ENCODE peak calls at places on chromosomes 4 and X, in ten cellular contexts. T is esophagus muscularis mucosa; H is CD8-positive, alpha-beta memory T cell; E is transverse colon; W is IMR-90; K is heart right ventricle; B is naive thymus-derived CD4-positive, alpha-beta T cell; X is upper lobe of right lung; A is tibial nerve; O is pancreas. C is an unnamed sample. For H3K4me1, the result is how much of the 10 kb centered on the place peaks cover.

GRCh38 chr4:24179201-24179840 is 289.5 kb upstream of the PPARGC1A start:
- DNase-seq in T (no peak), H (no peak), E (no peak), W (no peak), K (no peak), B (no peak), X (no peak), A (no peak), O (no peak), C (no peak)

GRCh38 chrX:152204919-152205318 is 66.5 kb upstream of the MAGEA10 start:
- DNase-seq in T (no peak), H (no peak), E (no peak), W (no peak), K (no peak), B (no peak), X (no peak), A (no peak), O (no peak), C (no peak)

GRCh38 chr4:95129708-95130343 is 372.1 kb downstream of the BMPR1B start:
- DNase-seq in T (no peak), H (no peak), E (no peak), W (peak), K (no peak), B (no peak), X (no peak), A (peak), O (no peak), C (peak)

GRCh38 chr4:88592600-88593448 is 544 bp downstream of the HERC3 start:
- DNase-seq in T (peak), H (peak), E (peak), W (peak), K (peak), B (peak), X (peak), A (peak), O (peak), C (peak)

GRCh38 chr4:17059192-17059634 is 160.8 kb upstream of the LDB2 start:
- DNase-seq in T (peak), H (no peak), E (no peak), W (peak), K (peak), B (no peak), X (no peak), A (peak), O (no peak), C (no peak)

GRCh38 chrX:50635811-50636365 is 165.3 kb upstream of the DGKK start:
- DNase-seq in T (no peak), H (no peak), E (no peak), W (no peak), K (no peak), B (no peak), X (no peak), A (no peak), O (no peak), C (no peak)

GRCh38 chr4:89661490-89661889 is 175.5 kb downstream of the SNCA start:
- DNase-seq in T (no peak), H (no peak), E (no peak), W (peak), K (no peak), B (no peak), X (no peak), A (no peak), O (no peak), C (no peak)

GRCh38 chrX:17443546-17443945 is 68.5 kb downstream of the NHS start:
- DNase-seq in T (no peak), H (no peak), E (no peak), W (no peak), K (no peak), B (no peak), X (no peak), A (no peak), O (no peak), C (no peak)

GRCh38 chrX:48715876-48716502 is 19.5 kb downstream of the SUV39H1 start:
- DNase-seq in T (no peak), H (no peak), E (no peak), W (peak), K (no peak), B (no peak), X (no peak), A (no peak), O (no peak), C (no peak)

GRCh38 chrX:997631-998137 is 214.8 kb downstream of the CRLF2 start:
- DNase-seq in T (no peak), H (no peak), E (no peak), W (no peak), K (no peak), B (no peak), X (peak), A (no peak), O (no peak), C (no peak)

GRCh38 chr4:125070869-125071268 is 243.9 kb upstream of the FAT4 start:
- DNase-seq in T (no peak), H (no peak), E (no peak), W (no peak), K (no peak), B (no peak), X (no peak), A (no peak), O (no peak), C (no peak)

GRCh38 chr4:31530555-31530954 is 810.4 kb downstream of the PCDH7 start:
- DNase-seq in T (no peak), H (no peak), E (no peak), W (no peak), K (no peak), B (no peak), X (no peak), A (no peak), O (no peak), C (no peak)

GRCh38 chr4:94595880-94596483 is 144.2 kb downstream of the PDLIM5 start:
- DNase-seq in T (no peak), H (no peak), E (no peak), W (peak), K (no peak), B (no peak), X (no peak), A (no peak), O (no peak), C (peak)

GRCh38 chrX:113512700-113513395 is 672.2 kb upstream of the AMOT start:
- DNase-seq in T (no peak), H (no peak), E (no peak), W (peak), K (no peak), B (no peak), X (no peak), A (no peak), O (no peak), C (no peak)

GRCh38 chrX:155048997-155049619 is 21.8 kb downstream of the CMC4 start:
- DNase-seq in T (no peak), H (peak), E (peak), W (peak), K (no peak), B (peak), X (no peak), A (no peak), O (peak), C (peak)

GRCh38 chrX:76228499-76228898 is 55.6 kb downstream of the PBDC1 start:
- DNase-seq in T (no peak), H (no peak), E (no peak), W (no peak), K (no peak), B (no peak), X (no peak), A (no peak), O (no peak), C (no peak)

GRCh38 chrX:10233173-10233572 is 76.4 kb downstream of the CLCN4 start:
- DNase-seq in T (no peak), H (no peak), E (no peak), W (peak), K (no peak), B (no peak), X (no peak), A (no peak), O (no peak), C (no peak)

GRCh38 chr4:78659264-78659663 is 107.7 kb downstream of the ANXA3 start:
- DNase-seq in T (no peak), H (no peak), E (no peak), W (no peak), K (no peak), B (no peak), X (no peak), A (no peak), O (peak), C (no peak)

GRCh38 chr4:139762715-139763114 is 97.1 kb downstream of the MGST2 start:
- DNase-seq in T (no peak), H (no peak), E (no peak), W (no peak), K (no peak), B (no peak), X (no peak), A (no peak), O (no peak), C (no peak)

GRCh38 chr4:8488791-8489369 is 48.3 kb downstream of the TRMT44 start:
- DNase-seq in T (no peak), H (no peak), E (no peak), W (no peak), K (no peak), B (no peak), X (no peak), A (no peak), O (no peak), C (no peak)

GRCh38 chr4:15702941-15703403 is at the start of gene BST1:
- DNase-seq in T (peak), H (peak), E (peak), W (peak), K (peak), B (peak), X (peak), A (peak), O (peak), C (peak)

GRCh38 chrX:2707334-2707760 is 16.3 kb downstream of the CD99 start:
- DNase-seq in T (peak), H (peak), E (peak), W (peak), K (peak), B (no peak), X (no peak), A (peak), O (no peak), C (peak)

GRCh38 chr4:52600275-52600674 is 58.8 kb downstream of the USP46 start:
- DNase-seq in T (no peak), H (no peak), E (no peak), W (no peak), K (peak), B (no peak), X (no peak), A (no peak), O (no peak), C (no peak)

GRCh38 chr4:72275381-72275780 is 243.6 kb downstream of the NPFFR2 start:
- DNase-seq in T (no peak), H (no peak), E (no peak), W (no peak), K (no peak), B (no peak), X (no peak), A (no peak), O (no peak), C (no peak)

DNA sequence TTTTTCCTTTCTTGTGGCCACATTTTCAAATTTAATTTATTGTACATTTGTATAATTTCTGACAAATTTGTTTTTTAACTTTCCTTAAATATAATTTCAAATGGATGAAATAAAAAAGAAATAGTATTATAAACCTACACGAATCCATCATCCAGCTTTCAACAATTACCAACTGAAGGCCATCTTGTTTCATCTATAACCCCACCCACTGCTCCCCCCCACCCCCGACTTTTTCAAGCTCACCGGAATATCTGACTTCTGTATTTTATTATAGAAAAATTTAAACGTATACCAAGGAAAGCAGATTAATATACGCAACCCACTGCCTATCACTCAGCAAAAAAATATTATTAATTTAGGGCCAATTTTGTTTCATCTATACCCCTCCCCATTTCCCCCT is 1.1 kb downstream of the MORF4L2 start:
- DNase-seq in T (no peak), H (no peak), E (no peak), W (no peak), K (no peak), B (no peak), X (no peak), A (no peak), O (no peak), C (no peak)
- H3K4me3 ChIP-seq in T (peak), H (peak), E (peak), W (peak), K (peak), B (peak), X (peak), A (peak), O (peak), C (no peak)

GRCh38 chr4:137541866-137542648 is 9.8 kb upstream of the PCDH18 start:
- DNase-seq in T (no peak), H (no peak), E (no peak), W (no peak), K (no peak), B (no peak), X (no peak), A (no peak), O (no peak), C (no peak)

GRCh38 chr4:137541181-137541580 is 8.9 kb upstream of the PCDH18 start:
- DNase-seq in T (no peak), H (no peak), E (no peak), W (no peak), K (no peak), B (no peak), X (no peak), A (no peak), O (no peak), C (no peak)

GRCh38 chr4:137543650-137544049 is 11.4 kb upstream of the PCDH18 start:
- DNase-seq in T (no peak), H (no peak), E (no peak), W (no peak), K (no peak), B (no peak), X (no peak), A (no peak), O (no peak), C (no peak)

GRCh38 chr4:137545461-137545861 is 13.2 kb upstream of the PCDH18 start:
- DNase-seq in T (no peak), H (no peak), E (no peak), W (peak), K (no peak), B (no peak), X (no peak), A (peak), O (no peak), C (no peak)

GRCh38 chr4:137543198-137543597 is 10.9 kb upstream of the PCDH18 start:
- DNase-seq in T (no peak), H (no peak), E (no peak), W (no peak), K (no peak), B (no peak), X (no peak), A (no peak), O (no peak), C (no peak)
- H3K27ac ChIP-seq in T (no peak), H (no peak), E (peak), W (no peak), K (no peak), B (no peak), X (no peak), A (no peak), O (no peak), C (no peak)

GRCh38 chr4:122577189-122577553 is 43.7 kb downstream of the IL21 start:
- DNase-seq in T (no peak), H (no peak), E (no peak), W (no peak), K (no peak), B (no peak), X (no peak), A (no peak), O (no peak), C (no peak)
- H3K4me1 ChIP-seq in T (under half), H (under half), E (under half), W (under half), K (under half), B (under half), X (under half), A (under half), O (under half), C (under half)

GRCh38 chr4:3361896-3362295 is 69.1 kb downstream of the RGS12 start:
- DNase-seq in T (no peak), H (no peak), E (no peak), W (no peak), K (no peak), B (no peak), X (no peak), A (no peak), O (no peak), C (no peak)

GRCh38 chr4:3364634-3365314 is 72.0 kb downstream of the RGS12 start:
- DNase-seq in T (peak), H (no peak), E (no peak), W (no peak), K (no peak), B (no peak), X (peak), A (no peak), O (no peak), C (no peak)

GRCh38 chr4:3362431-3363287 is 69.8 kb downstream of the RGS12 start:
- DNase-seq in T (peak), H (no peak), E (no peak), W (no peak), K (no peak), B (no peak), X (no peak), A (no peak), O (no peak), C (no peak)

GRCh38 chr4:3364199-3364598 is 71.4 kb downstream of the RGS12 start:
- DNase-seq in T (no peak), H (no peak), E (no peak), W (no peak), K (no peak), B (no peak), X (no peak), A (no peak), O (no peak), C (no peak)

GRCh38 chr4:3363411-3364141 is 70.8 kb downstream of the RGS12 start:
- DNase-seq in T (no peak), H (no peak), E (no peak), W (no peak), K (no peak), B (no peak), X (peak), A (no peak), O (no peak), C (no peak)
- H3K4me3 ChIP-seq in T (no peak), H (no peak), E (no peak), W (no peak), K (no peak), B (no peak), X (no peak), A (no peak), O (no peak), C (no peak)

GRCh38 chrX:131704136-131704695 is 160.3 kb downstream of the OR13H1 start:
- DNase-seq in T (no peak), H (peak), E (peak), W (peak), K (peak), B (peak), X (no peak), A (no peak), O (peak), C (no peak)
- H3K27ac ChIP-seq in T (no peak), H (no peak), E (peak), W (no peak), K (no peak), B (peak), X (no peak), A (peak), O (peak), C (no peak)

DNA sequence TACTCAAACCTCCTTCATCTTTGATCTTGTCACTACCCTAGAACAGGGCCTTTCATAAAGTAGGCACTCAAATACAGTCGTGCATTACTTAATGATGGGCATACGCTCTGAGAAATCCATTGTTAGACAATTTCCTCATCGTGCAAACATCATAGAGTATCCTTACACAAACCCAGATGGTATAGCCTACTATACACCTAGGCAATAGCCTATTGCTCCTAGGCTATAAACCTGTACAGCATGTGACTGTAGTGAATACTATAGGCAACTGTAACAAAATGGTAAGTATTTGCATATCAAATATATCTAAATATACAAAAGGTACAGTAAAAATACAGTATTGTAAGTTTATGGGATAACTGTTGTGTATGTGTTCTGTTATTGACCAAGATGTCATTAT is 31.9 kb downstream of the CLDN2 start:
- DNase-seq in T (no peak), H (no peak), E (no peak), W (no peak), K (no peak), B (no peak), X (no peak), A (no peak), O (no peak), C (peak)
- H3K4me1 ChIP-seq in T (under half), H (under half), E (under half), W (under half), K (under half), B (under half), X (under half), A (under half), O (under half), C (under half)

C was measured in small intestine.